ENCODE peak calls at places on chromosomes 5 and 9, in six cellular contexts. C is pancreas; O is psoas muscle; H is CD4-positive, alpha-beta T cell; J is fibroblast of pulmonary artery; E is ovary. P is an unnamed sample.

GRCh38 chr5:26329562-26330189 is 708.7 kb downstream of the CDH9 start:
- DNase-seq in E (no peak), C (no peak), J (no peak), H (no peak), O (no peak), P (no peak)

GRCh38 chr9:138066049-138066448 is 188.5 kb downstream of the CACNA1B start:
- DNase-seq in H (no peak), J (no peak), C (no peak), O (no peak), E (no peak), P (no peak)

GRCh38 chr5:75509956-75510355 is 1.5 kb downstream of the CERT1 start:
- DNase-seq in C (no peak), E (no peak), J (peak), O (no peak), H (no peak), P (no peak)

GRCh38 chr9:21591221-21592062 is 109.3 kb upstream of the IFNE start:
- DNase-seq in J (peak), H (peak), O (peak), E (peak), C (no peak), P (no peak)

GRCh38 chr9:95645992-95646391 is 129.2 kb upstream of the PTCH1 start:
- DNase-seq in H (no peak), E (no peak), O (no peak), J (no peak), C (no peak), P (no peak)

GRCh38 chr9:134519403-134520070 is 122.1 kb upstream of the COL5A1 start:
- DNase-seq in E (no peak), H (no peak), O (no peak), J (no peak), C (no peak), P (no peak)

GRCh38 chr9:127562841-127563523 is 49.1 kb upstream of the STXBP1 start:
- DNase-seq in C (no peak), E (peak), O (no peak), J (peak), H (no peak), P (no peak)

GRCh38 chr5:67301285-67301904 is 104.8 kb upstream of the CD180 start:
- DNase-seq in O (peak), E (peak), J (peak), H (no peak), C (peak), P (no peak)

GRCh38 chr9:81473708-81474107 is 215.6 kb downstream of the TLE1 start:
- DNase-seq in H (no peak), C (no peak), J (no peak), E (no peak), O (no peak), P (no peak)

GRCh38 chr5:159050408-159051091 is 49.2 kb downstream of the EBF1 start:
- DNase-seq in H (no peak), C (no peak), J (peak), O (no peak), E (no peak), P (no peak)

GRCh38 chr5:34570721-34571379 is 85.3 kb upstream of the RAI14 start:
- DNase-seq in H (no peak), J (peak), E (no peak), C (no peak), O (no peak), P (no peak)

GRCh38 chr9:134968011-134968822 is 50.5 kb upstream of the FCN1 start:
- DNase-seq in E (peak), O (peak), H (no peak), J (peak), C (no peak), P (peak)

GRCh38 chr5:124372457-124372856 is 374.0 kb downstream of the ZNF608 start:
- DNase-seq in J (peak), O (no peak), C (no peak), H (no peak), E (no peak), P (no peak)
- TF ChIP-seq CTCF in J (no peak), O (no peak), C (no peak), H (no peak), E (no peak), P (no peak)

GRCh38 chr5:143594913-143595818 is 191.7 kb upstream of the NR3C1 start:
- DNase-seq in J (peak), C (no peak), E (no peak), O (no peak), H (no peak), P (no peak)
- TF ChIP-seq CTCF in J (no peak), C (no peak), E (no peak), O (no peak), H (no peak), P (no peak)

DNA sequence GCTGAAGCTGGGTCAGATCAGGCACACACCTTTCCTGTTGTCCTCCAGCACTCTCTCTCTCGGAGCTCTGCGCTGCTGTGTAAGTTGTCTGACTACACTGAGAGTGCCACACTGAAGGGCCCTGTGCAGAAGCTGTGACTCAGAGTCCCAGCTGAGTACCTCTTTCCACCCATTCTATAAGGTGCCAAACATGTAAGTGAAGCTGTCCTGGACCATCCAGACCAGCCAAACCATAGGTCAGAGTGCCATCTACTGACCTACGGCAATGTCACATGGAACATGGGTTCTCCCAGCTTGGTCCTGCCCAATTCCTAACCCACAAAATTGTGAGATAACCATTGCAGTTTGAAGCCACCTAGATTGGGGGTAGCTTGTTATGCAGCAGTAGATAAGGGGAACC is 68.2 kb downstream of the ADCY2 start:
- DNase-seq in H (no peak), O (peak), J (no peak), E (no peak), C (no peak), P (no peak)
- TF ChIP-seq CTCF in H (no peak), O (no peak), J (no peak), E (no peak), C (no peak), P (no peak)

DNA sequence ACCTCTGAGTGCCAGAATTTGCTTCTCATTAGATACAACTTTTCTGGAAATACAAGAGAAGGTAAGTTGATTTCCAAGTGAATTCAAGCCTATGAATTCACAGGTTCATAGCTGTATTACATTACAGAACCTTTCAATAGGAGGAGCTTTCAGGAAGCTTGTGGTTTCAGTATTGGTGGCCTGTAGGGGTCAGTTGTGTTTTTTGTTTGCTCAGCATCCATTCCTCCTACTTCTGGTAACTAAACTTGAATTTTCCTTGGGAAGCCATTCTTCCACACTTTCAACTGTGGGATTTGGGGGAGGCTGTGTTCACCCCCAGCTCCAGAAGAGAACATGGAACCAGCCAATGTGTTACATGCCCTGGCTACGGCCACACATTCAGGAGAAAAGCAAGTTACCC is 5.6 kb upstream of the CYSTM1 start:
- DNase-seq in H (no peak), J (peak), E (no peak), C (no peak), O (no peak), P (no peak)
- TF ChIP-seq CTCF in H (no peak), J (peak), E (no peak), C (no peak), O (peak), P (no peak)

DNA sequence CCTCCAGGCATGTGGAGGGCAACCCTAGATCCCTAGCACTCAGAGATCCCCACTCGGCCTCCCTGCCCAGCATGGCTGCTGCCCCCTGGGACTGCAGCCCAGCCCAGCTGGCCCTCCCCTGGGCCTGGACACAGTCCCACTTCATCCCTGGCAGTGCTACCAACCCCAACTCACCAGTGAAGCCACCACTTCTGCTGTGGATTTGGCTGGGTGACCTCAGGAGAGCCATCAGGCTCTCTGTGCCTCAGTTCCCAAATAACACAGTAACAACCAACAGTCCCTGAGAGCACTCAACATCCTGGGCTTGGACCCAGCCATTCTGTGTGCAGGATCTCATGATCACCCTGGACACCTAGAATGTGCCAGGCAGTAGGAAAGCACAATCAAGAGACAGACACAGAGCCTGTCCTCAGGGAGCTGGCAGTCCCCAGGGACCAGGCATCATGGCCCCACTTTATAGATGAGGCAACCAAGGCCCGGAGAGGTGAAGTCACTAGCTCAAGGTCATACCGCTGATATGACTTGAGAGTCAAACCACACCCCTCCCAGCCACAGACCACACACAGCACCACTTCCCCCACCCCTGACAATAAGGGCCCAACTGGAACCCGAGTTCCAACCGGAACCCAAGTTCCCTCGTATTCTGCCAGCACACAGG is 4.7 kb upstream of the PSMB7 start:
- DNase-seq in H (no peak), J (no peak), E (no peak), O (no peak), C (no peak), P (no peak)
- TF ChIP-seq CTCF in H (peak), J (no peak), E (no peak), O (no peak), C (peak), P (peak)

GRCh38 chr9:2262371-2262770 is 247.2 kb downstream of the SMARCA2 start:
- DNase-seq in H (no peak), C (no peak), J (no peak), O (no peak), E (no peak), P (no peak)

GRCh38 chr9:2262809-2263510 is 247.8 kb downstream of the SMARCA2 start:
- DNase-seq in C (no peak), O (no peak), J (no peak), E (no peak), H (no peak), P (no peak)

GRCh38 chr9:2263665-2264064 is 248.5 kb downstream of the SMARCA2 start:
- DNase-seq in O (no peak), E (no peak), H (no peak), J (no peak), C (no peak), P (no peak)

GRCh38 chr9:2261421-2262103 is 246.4 kb downstream of the SMARCA2 start:
- DNase-seq in O (no peak), J (no peak), E (no peak), H (no peak), C (no peak), P (no peak)

GRCh38 chr9:2264081-2264480 is 248.9 kb downstream of the SMARCA2 start:
- DNase-seq in J (no peak), O (no peak), H (no peak), E (no peak), C (no peak), P (no peak)
- TF ChIP-seq CTCF in J (no peak), O (no peak), H (no peak), E (no peak), C (no peak), P (no peak)